ENCODE peak calls at places on chromosomes 5 and 9, in ten cellular contexts. One of them, this sample, is unnamed.
A peak's percentile ranks its signal among the peaks of the same experiment; 100 is the strongest.

GRCh38 chr5:169997736-169998284 is 17.5 kb upstream of the INSYN2B start:
- DNase-seq in heart left ventricle: no peak
- DNase-seq in CD4-positive, alpha-beta memory T cell: no peak
- DNase-seq in ascending aorta: no peak
- DNase-seq in H9: no peak
- DNase-seq in lung: no peak
- DNase-seq in neuronal stem cell: no peak
- DNase-seq in ovary: no peak
- DNase-seq in breast epithelium: no peak
- DNase-seq in prostate gland: no peak
- DNase-seq in this sample: no peak

GRCh38 chr5:169795311-169795710 is 158.2 kb downstream of the DOCK2 start:
- DNase-seq in ovary: no peak
- DNase-seq in breast epithelium: no peak
- DNase-seq in heart left ventricle: no peak
- DNase-seq in neuronal stem cell: no peak
- DNase-seq in prostate gland: no peak
- DNase-seq in H9: no peak
- DNase-seq in ascending aorta: no peak
- DNase-seq in lung: no peak
- DNase-seq in CD4-positive, alpha-beta memory T cell: no peak
- DNase-seq in this sample: no peak

GRCh38 chr9:115127191-115127817 is 9.3 kb upstream of the TNC start:
- DNase-seq in ovary: no peak
- DNase-seq in neuronal stem cell: no peak
- DNase-seq in prostate gland: no peak
- DNase-seq in CD4-positive, alpha-beta memory T cell: no peak
- DNase-seq in lung: no peak
- DNase-seq in ascending aorta: no peak
- DNase-seq in heart left ventricle: no peak
- DNase-seq in breast epithelium: no peak
- DNase-seq in H9: no peak
- DNase-seq in this sample: no peak

GRCh38 chr5:68770566-68770965 is 323.2 kb upstream of the SLC30A5 start:
- DNase-seq in neuronal stem cell: no peak
- DNase-seq in H9: no peak
- DNase-seq in ovary: no peak
- DNase-seq in prostate gland: no peak
- DNase-seq in CD4-positive, alpha-beta memory T cell: no peak
- DNase-seq in ascending aorta: no peak
- DNase-seq in heart left ventricle: no peak
- DNase-seq in lung: no peak
- DNase-seq in breast epithelium: no peak
- DNase-seq in this sample: no peak

GRCh38 chr5:87649455-87649854 is 236.7 kb upstream of the CCNH start:
- DNase-seq in heart left ventricle: no peak
- DNase-seq in neuronal stem cell: no peak
- DNase-seq in H9: no peak
- DNase-seq in breast epithelium: no peak
- DNase-seq in CD4-positive, alpha-beta memory T cell: no peak
- DNase-seq in lung: no peak
- DNase-seq in prostate gland: no peak
- DNase-seq in ascending aorta: no peak
- DNase-seq in ovary: no peak
- DNase-seq in this sample: no peak

GRCh38 chr9:1743121-1743710 is 271.9 kb upstream of the SMARCA2 start:
- DNase-seq in H9: no peak
- DNase-seq in neuronal stem cell: peak; percentile 14
- DNase-seq in heart left ventricle: no peak
- DNase-seq in lung: no peak
- DNase-seq in breast epithelium: no peak
- DNase-seq in ascending aorta: no peak
- DNase-seq in prostate gland: no peak
- DNase-seq in CD4-positive, alpha-beta memory T cell: no peak
- DNase-seq in ovary: no peak
- DNase-seq in this sample: no peak

GRCh38 chr9:133995012-133995896 is 3.1 kb upstream of the VAV2 start:
- DNase-seq in lung: no peak
- DNase-seq in ascending aorta: no peak
- DNase-seq in prostate gland: no peak
- DNase-seq in ovary: no peak
- DNase-seq in neuronal stem cell: no peak
- DNase-seq in breast epithelium: no peak
- DNase-seq in heart left ventricle: no peak
- DNase-seq in CD4-positive, alpha-beta memory T cell: no peak
- DNase-seq in H9: no peak
- DNase-seq in this sample: no peak

GRCh38 chr5:142847898-142848790 is 78.0 kb downstream of the ARHGAP26 start:
- DNase-seq in ascending aorta: no peak
- DNase-seq in lung: no peak
- DNase-seq in breast epithelium: no peak
- DNase-seq in heart left ventricle: no peak
- DNase-seq in ovary: no peak
- DNase-seq in H9: no peak
- DNase-seq in prostate gland: no peak
- DNase-seq in neuronal stem cell: no peak
- DNase-seq in CD4-positive, alpha-beta memory T cell: no peak
- DNase-seq in this sample: peak; percentile 93

GRCh38 chr9:17004500-17004899 is 130.3 kb upstream of the CNTLN start:
- DNase-seq in neuronal stem cell: no peak
- DNase-seq in prostate gland: no peak
- DNase-seq in breast epithelium: no peak
- DNase-seq in ovary: no peak
- DNase-seq in CD4-positive, alpha-beta memory T cell: no peak
- DNase-seq in H9: no peak
- DNase-seq in lung: no peak
- DNase-seq in heart left ventricle: no peak
- DNase-seq in ascending aorta: no peak
- DNase-seq in this sample: no peak

GRCh38 chr9:69254223-69254622 is 70.8 kb upstream of the ENTREP1 start:
- DNase-seq in ovary: no peak
- DNase-seq in prostate gland: no peak
- DNase-seq in CD4-positive, alpha-beta memory T cell: no peak
- DNase-seq in breast epithelium: no peak
- DNase-seq in lung: no peak
- DNase-seq in ascending aorta: no peak
- DNase-seq in neuronal stem cell: no peak
- DNase-seq in H9: no peak
- DNase-seq in heart left ventricle: no peak
- DNase-seq in this sample: no peak

DNA sequence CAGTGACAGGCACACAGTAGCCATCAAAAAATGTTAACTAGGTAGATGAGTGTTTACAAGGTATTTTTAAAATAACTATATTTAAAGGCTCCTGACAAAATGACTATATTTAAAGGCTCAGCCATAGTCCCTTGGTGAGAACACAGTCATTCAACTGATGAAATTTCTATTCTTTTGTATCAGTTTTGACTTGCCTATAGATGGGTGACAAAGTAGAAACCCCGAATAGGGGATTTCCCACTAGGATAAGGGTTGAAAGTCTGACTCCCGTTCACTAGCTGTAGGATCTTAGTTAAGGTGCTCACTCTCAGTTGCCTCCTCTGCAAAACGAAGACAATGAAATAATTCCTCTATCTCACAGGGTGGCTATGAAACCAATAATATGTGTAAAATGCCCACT is 218.2 kb downstream of the TSSK1B start:
- DNase-seq in breast epithelium: no peak
- DNase-seq in lung: no peak
- DNase-seq in heart left ventricle: no peak
- DNase-seq in prostate gland: no peak
- DNase-seq in ovary: no peak
- DNase-seq in ascending aorta: no peak
- DNase-seq in H9: no peak
- DNase-seq in CD4-positive, alpha-beta memory T cell: no peak
- DNase-seq in neuronal stem cell: no peak
- DNase-seq in this sample: no peak
- H3K4me1 ChIP-seq in breast epithelium: no peaks in the 10 kb centered on the region
- H3K4me1 ChIP-seq in lung: peaks cover 32% of the 10 kb centered on the region
- H3K4me1 ChIP-seq in heart left ventricle: peaks cover 63% of the 10 kb centered on the region
- H3K4me1 ChIP-seq in prostate gland: no peaks in the 10 kb centered on the region
- H3K4me1 ChIP-seq in ovary: peaks cover 37% of the 10 kb centered on the region
- H3K4me1 ChIP-seq in ascending aorta: no peaks in the 10 kb centered on the region
- H3K4me1 ChIP-seq in H9: peaks cover 25% of the 10 kb centered on the region
- H3K4me1 ChIP-seq in CD4-positive, alpha-beta memory T cell: no peaks in the 10 kb centered on the region
- H3K4me1 ChIP-seq in neuronal stem cell: peaks cover 42% of the 10 kb centered on the region
- H3K4me1 ChIP-seq in this sample: peaks cover 74% of the 10 kb centered on the region

GRCh38 chr9:89663264-89663970 is 58.6 kb downstream of the GADD45G start:
- DNase-seq in ascending aorta: no peak
- DNase-seq in breast epithelium: no peak
- DNase-seq in heart left ventricle: no peak
- DNase-seq in lung: no peak
- DNase-seq in H9: no peak
- DNase-seq in ovary: no peak
- DNase-seq in neuronal stem cell: no peak
- DNase-seq in CD4-positive, alpha-beta memory T cell: no peak
- DNase-seq in prostate gland: no peak
- DNase-seq in this sample: no peak
- H3K4me1 ChIP-seq in ascending aorta: peaks cover 11% of the 10 kb centered on the region
- H3K4me1 ChIP-seq in breast epithelium: peaks cover 12% of the 10 kb centered on the region
- H3K4me1 ChIP-seq in heart left ventricle: peaks cover 19% of the 10 kb centered on the region
- H3K4me1 ChIP-seq in lung: no peaks in the 10 kb centered on the region
- H3K4me1 ChIP-seq in H9: peaks cover 13% of the 10 kb centered on the region
- H3K4me1 ChIP-seq in ovary: peaks cover 9% of the 10 kb centered on the region
- H3K4me1 ChIP-seq in neuronal stem cell: peaks cover 14% of the 10 kb centered on the region
- H3K4me1 ChIP-seq in CD4-positive, alpha-beta memory T cell: no peaks in the 10 kb centered on the region
- H3K4me1 ChIP-seq in prostate gland: peaks cover 59% of the 10 kb centered on the region
- H3K4me1 ChIP-seq in this sample: no peaks in the 10 kb centered on the region

DNA sequence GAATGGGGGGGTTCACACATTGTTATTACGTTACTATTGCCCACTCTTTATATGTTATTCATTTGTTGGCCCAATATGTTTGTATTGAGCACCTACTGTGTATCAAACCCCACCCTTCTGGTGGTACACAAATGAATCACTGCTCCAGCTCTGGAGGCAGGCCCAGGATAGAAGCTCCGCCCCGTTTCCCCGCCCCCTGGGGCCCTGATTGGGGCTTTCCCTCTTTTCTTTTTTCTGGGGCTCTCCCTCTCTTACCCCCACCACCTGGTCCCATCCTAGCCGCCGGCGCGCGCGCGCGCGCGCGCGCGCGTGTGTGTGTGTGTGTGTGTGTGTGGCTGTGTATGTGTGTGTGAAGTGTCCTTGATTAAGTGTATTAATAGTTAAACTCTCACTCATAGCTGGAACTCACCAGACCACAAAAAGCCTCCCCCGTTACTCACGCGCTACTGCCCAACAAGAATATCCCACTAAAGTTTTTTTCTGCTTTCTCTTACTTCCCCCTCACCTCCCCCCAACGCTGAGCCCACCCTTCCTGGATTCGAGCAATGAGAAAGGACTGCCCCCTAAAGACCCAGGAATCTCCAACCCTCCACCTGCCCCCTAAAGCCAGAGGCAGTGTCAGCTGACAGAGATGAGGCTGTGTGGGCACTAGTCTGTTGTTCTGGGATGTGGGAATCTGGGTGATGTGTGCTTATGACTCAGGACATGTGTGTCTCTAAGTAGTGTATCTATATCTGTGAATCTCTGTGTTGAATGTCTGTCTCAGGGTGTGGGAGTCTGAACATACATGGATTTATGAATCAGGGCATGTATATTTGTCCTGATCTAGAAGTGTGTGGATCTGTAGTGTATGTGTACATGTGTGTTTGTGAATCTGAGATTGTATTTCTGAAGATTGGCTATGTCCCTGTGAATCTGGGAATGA is 4.0 kb downstream of the CXXC5 start:
- DNase-seq in neuronal stem cell: peak; percentile 78
- DNase-seq in prostate gland: peak; percentile 77
- DNase-seq in ovary: peak; percentile 76
- DNase-seq in lung: peak; percentile 72
- DNase-seq in ascending aorta: peak; percentile 93
- DNase-seq in H9: peak; percentile 81
- DNase-seq in breast epithelium: peak; percentile 83
- DNase-seq in heart left ventricle: peak; percentile 80
- DNase-seq in CD4-positive, alpha-beta memory T cell: no peak
- DNase-seq in this sample: peak; percentile 87
- H3K4me1 ChIP-seq in neuronal stem cell: peaks cover 50% of the 10 kb centered on the region
- H3K4me1 ChIP-seq in prostate gland: peaks cover 41% of the 10 kb centered on the region
- H3K4me1 ChIP-seq in ovary: peaks cover 21% of the 10 kb centered on the region
- H3K4me1 ChIP-seq in lung: peaks cover 8% of the 10 kb centered on the region
- H3K4me1 ChIP-seq in ascending aorta: peaks cover 34% of the 10 kb centered on the region
- H3K4me1 ChIP-seq in H9: peaks cover 31% of the 10 kb centered on the region
- H3K4me1 ChIP-seq in breast epithelium: peaks cover 18% of the 10 kb centered on the region
- H3K4me1 ChIP-seq in heart left ventricle: peaks cover 74% of the 10 kb centered on the region
- H3K4me1 ChIP-seq in CD4-positive, alpha-beta memory T cell: peaks cover 36% of the 10 kb centered on the region
- H3K4me1 ChIP-seq in this sample: peaks cover 82% of the 10 kb centered on the region

GRCh38 chr5:173318881-173319609 is 9.2 kb downstream of the STC2 start:
- DNase-seq in heart left ventricle: no peak
- DNase-seq in prostate gland: no peak
- DNase-seq in breast epithelium: no peak
- DNase-seq in CD4-positive, alpha-beta memory T cell: no peak
- DNase-seq in ovary: no peak
- DNase-seq in ascending aorta: peak; percentile 37
- DNase-seq in lung: no peak
- DNase-seq in H9: no peak
- DNase-seq in neuronal stem cell: no peak
- DNase-seq in this sample: peak; percentile 61

GRCh38 chr5:173320259-173320658 is 8.0 kb downstream of the STC2 start:
- DNase-seq in heart left ventricle: peak; percentile 67
- DNase-seq in ovary: peak; percentile 72
- DNase-seq in H9: no peak
- DNase-seq in lung: peak; percentile 36
- DNase-seq in breast epithelium: no peak
- DNase-seq in neuronal stem cell: no peak
- DNase-seq in ascending aorta: peak; percentile 64
- DNase-seq in prostate gland: no peak
- DNase-seq in CD4-positive, alpha-beta memory T cell: no peak
- DNase-seq in this sample: no peak

GRCh38 chr5:173317852-173318251 is 10.4 kb downstream of the STC2 start:
- DNase-seq in CD4-positive, alpha-beta memory T cell: no peak
- DNase-seq in lung: no peak
- DNase-seq in prostate gland: no peak
- DNase-seq in ascending aorta: peak; percentile 57
- DNase-seq in neuronal stem cell: no peak
- DNase-seq in H9: no peak
- DNase-seq in breast epithelium: no peak
- DNase-seq in heart left ventricle: no peak
- DNase-seq in ovary: no peak
- DNase-seq in this sample: no peak

GRCh38 chr5:173318338-173318737 is 9.9 kb downstream of the STC2 start:
- DNase-seq in ovary: no peak
- DNase-seq in breast epithelium: no peak
- DNase-seq in CD4-positive, alpha-beta memory T cell: no peak
- DNase-seq in ascending aorta: peak; percentile 49
- DNase-seq in lung: no peak
- DNase-seq in heart left ventricle: no peak
- DNase-seq in neuronal stem cell: no peak
- DNase-seq in H9: no peak
- DNase-seq in prostate gland: no peak
- DNase-seq in this sample: no peak

DNA sequence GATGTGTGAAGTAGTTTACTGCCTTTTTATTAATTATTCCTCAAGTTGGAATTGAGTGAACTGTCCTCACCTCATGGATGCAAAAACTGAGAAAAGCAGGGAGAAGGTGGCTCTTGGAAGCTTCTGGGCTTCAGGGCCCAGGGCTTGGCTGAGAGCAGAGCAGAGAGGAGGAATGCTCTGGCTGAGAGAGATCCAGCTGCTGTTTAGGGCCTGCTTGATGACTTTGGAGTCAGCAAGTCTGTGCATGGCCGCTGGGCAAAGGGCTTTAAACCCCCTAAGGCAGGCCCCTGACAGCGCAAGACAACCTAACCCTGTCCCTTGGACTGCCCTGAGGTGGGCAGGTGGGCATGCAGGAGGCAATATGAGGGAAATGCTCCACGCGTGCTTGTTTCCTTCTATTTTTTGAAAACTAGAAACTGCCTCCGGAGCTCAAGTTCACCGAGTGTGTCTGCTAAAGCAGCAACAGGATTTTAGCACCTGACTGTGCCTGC is 8.6 kb downstream of the STC2 start:
- DNase-seq in ascending aorta: peak; percentile 27
- DNase-seq in neuronal stem cell: no peak
- DNase-seq in prostate gland: no peak
- DNase-seq in lung: no peak
- DNase-seq in CD4-positive, alpha-beta memory T cell: no peak
- DNase-seq in H9: no peak
- DNase-seq in breast epithelium: no peak
- DNase-seq in heart left ventricle: no peak
- DNase-seq in ovary: no peak
- DNase-seq in this sample: no peak
- H3K4me1 ChIP-seq in ascending aorta: no peaks in the 10 kb centered on the region
- H3K4me1 ChIP-seq in neuronal stem cell: peaks cover 13% of the 10 kb centered on the region
- H3K4me1 ChIP-seq in prostate gland: no peaks in the 10 kb centered on the region
- H3K4me1 ChIP-seq in lung: peaks cover 14% of the 10 kb centered on the region
- H3K4me1 ChIP-seq in CD4-positive, alpha-beta memory T cell: no peaks in the 10 kb centered on the region
- H3K4me1 ChIP-seq in H9: no peaks in the 10 kb centered on the region
- H3K4me1 ChIP-seq in breast epithelium: no peaks in the 10 kb centered on the region
- H3K4me1 ChIP-seq in heart left ventricle: peaks cover 62% of the 10 kb centered on the region
- H3K4me1 ChIP-seq in ovary: peaks cover 12% of the 10 kb centered on the region
- H3K4me1 ChIP-seq in this sample: peaks cover 66% of the 10 kb centered on the region